ENCODE peak calls at places on chromosomes 3 and 15, in nine cellular contexts. One of them, this sample, is unnamed.

GRCh38 chr15:38253448-38253847 is 812 bp downstream of the SPRED1 start:
- DNase-seq in IMR-90: peak
- DNase-seq in A549: peak
- DNase-seq in upper lobe of left lung: no peak
- DNase-seq in K562: peak
- DNase-seq in lower leg skin: no peak
- DNase-seq in HepG2: no peak
- DNase-seq in stomach: no peak
- DNase-seq in ovary: no peak
- DNase-seq in this sample: no peak

GRCh38 chr3:179266701-179267211 is 15.8 kb upstream of the KCNMB3 start:
- DNase-seq in IMR-90: no peak
- DNase-seq in A549: no peak
- DNase-seq in upper lobe of left lung: no peak
- DNase-seq in K562: no peak
- DNase-seq in lower leg skin: no peak
- DNase-seq in HepG2: no peak
- DNase-seq in stomach: no peak
- DNase-seq in ovary: no peak
- DNase-seq in this sample: no peak

GRCh38 chr15:25795712-25796111 is 67.4 kb downstream of the ATP10A start:
- DNase-seq in IMR-90: no peak
- DNase-seq in A549: no peak
- DNase-seq in upper lobe of left lung: no peak
- DNase-seq in K562: no peak
- DNase-seq in lower leg skin: peak
- DNase-seq in HepG2: no peak
- DNase-seq in stomach: no peak
- DNase-seq in ovary: no peak
- DNase-seq in this sample: no peak

GRCh38 chr3:116614795-116615362 is 94.7 kb upstream of the TUSC7 start:
- DNase-seq in IMR-90: peak
- DNase-seq in A549: no peak
- DNase-seq in upper lobe of left lung: no peak
- DNase-seq in K562: no peak
- DNase-seq in lower leg skin: no peak
- DNase-seq in HepG2: peak
- DNase-seq in stomach: no peak
- DNase-seq in ovary: no peak
- DNase-seq in this sample: no peak

GRCh38 chr3:39420537-39420936 is 14.0 kb downstream of the RPSA start:
- DNase-seq in IMR-90: no peak
- DNase-seq in A549: no peak
- DNase-seq in upper lobe of left lung: no peak
- DNase-seq in K562: no peak
- DNase-seq in lower leg skin: no peak
- DNase-seq in HepG2: no peak
- DNase-seq in stomach: no peak
- DNase-seq in ovary: no peak
- DNase-seq in this sample: no peak

GRCh38 chr15:85496551-85497545 is 116.4 kb downstream of the AKAP13 start:
- DNase-seq in IMR-90: no peak
- DNase-seq in A549: no peak
- DNase-seq in upper lobe of left lung: no peak
- DNase-seq in K562: no peak
- DNase-seq in lower leg skin: no peak
- DNase-seq in HepG2: peak
- DNase-seq in stomach: peak
- DNase-seq in ovary: no peak
- DNase-seq in this sample: no peak

GRCh38 chr3:15291589-15292541 is 40.5 kb downstream of the SH3BP5 start:
- DNase-seq in IMR-90: no peak
- DNase-seq in A549: no peak
- DNase-seq in upper lobe of left lung: peak
- DNase-seq in K562: no peak
- DNase-seq in lower leg skin: no peak
- DNase-seq in HepG2: no peak
- DNase-seq in stomach: no peak
- DNase-seq in ovary: no peak
- DNase-seq in this sample: no peak

GRCh38 chr3:150097588-150097890 is 126.8 kb upstream of the PFN2 start:
- DNase-seq in IMR-90: peak
- DNase-seq in A549: no peak
- DNase-seq in upper lobe of left lung: no peak
- DNase-seq in K562: no peak
- DNase-seq in lower leg skin: no peak
- DNase-seq in HepG2: no peak
- DNase-seq in stomach: no peak
- DNase-seq in ovary: no peak
- DNase-seq in this sample: no peak

GRCh38 chr3:171462224-171462623 is 2.0 kb upstream of the TNIK start:
- DNase-seq in IMR-90: no peak
- DNase-seq in A549: no peak
- DNase-seq in upper lobe of left lung: no peak
- DNase-seq in K562: no peak
- DNase-seq in lower leg skin: no peak
- DNase-seq in HepG2: no peak
- DNase-seq in stomach: no peak
- DNase-seq in ovary: no peak
- DNase-seq in this sample: no peak

GRCh38 chr3:110234831-110235230 is 836.8 kb upstream of the NECTIN3 start:
- DNase-seq in IMR-90: peak
- DNase-seq in A549: no peak
- DNase-seq in upper lobe of left lung: no peak
- DNase-seq in K562: no peak
- DNase-seq in lower leg skin: no peak
- DNase-seq in HepG2: no peak
- DNase-seq in stomach: no peak
- DNase-seq in ovary: no peak
- DNase-seq in this sample: no peak

GRCh38 chr3:132637590-132637989 is 22.0 kb downstream of the ACAD11 start:
- DNase-seq in IMR-90: peak
- DNase-seq in A549: no peak
- DNase-seq in upper lobe of left lung: no peak
- DNase-seq in K562: no peak
- DNase-seq in lower leg skin: no peak
- DNase-seq in HepG2: no peak
- DNase-seq in stomach: no peak
- DNase-seq in ovary: no peak
- DNase-seq in this sample: no peak

DNA sequence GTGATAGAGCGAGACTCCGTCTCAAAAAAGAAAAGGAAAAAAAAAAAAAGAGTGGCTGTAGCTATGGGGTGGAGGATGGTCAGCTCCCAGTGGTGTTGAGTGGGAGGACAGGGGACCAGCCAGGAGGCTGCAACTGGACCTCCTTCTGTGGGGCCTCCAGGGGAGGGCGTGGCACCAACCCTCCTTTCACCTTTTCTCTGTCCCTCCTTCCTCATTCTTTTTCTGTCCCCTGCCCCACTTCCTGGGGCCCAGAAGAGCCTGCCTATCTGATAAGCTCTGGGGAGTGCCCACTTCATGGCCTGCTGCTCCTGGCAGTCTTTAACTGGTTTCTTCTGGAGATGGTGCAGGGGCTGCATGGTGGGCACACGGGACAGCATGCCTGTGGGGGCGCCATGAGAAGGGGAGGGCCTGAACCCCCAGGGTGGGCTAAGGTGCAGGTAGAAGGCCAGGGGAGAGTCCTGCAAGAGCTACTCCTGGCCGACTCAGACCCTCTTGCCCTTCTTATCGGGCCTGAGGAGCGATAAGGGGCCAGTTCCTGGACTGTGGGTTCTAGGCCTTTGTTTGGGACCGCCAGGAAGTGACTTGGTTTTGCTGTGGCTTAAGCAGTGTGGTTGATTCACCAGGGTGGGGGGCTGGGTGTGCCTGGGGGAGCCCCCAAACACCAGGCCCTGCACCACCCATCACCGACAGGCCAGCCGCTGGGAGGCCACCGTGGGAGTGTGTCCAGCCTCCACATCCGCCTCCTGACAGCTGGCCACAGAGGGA is 49.4 kb upstream of the FLNB start:
- DNase-seq in IMR-90: no peak
- DNase-seq in A549: peak
- DNase-seq in upper lobe of left lung: no peak
- DNase-seq in K562: peak
- DNase-seq in lower leg skin: peak
- DNase-seq in HepG2: no peak
- DNase-seq in stomach: no peak
- DNase-seq in ovary: peak
- DNase-seq in this sample: no peak
- TF ChIP-seq POLR2A in IMR-90: no peak
- TF ChIP-seq POLR2A in A549: no peak
- TF ChIP-seq POLR2A in upper lobe of left lung: no peak
- TF ChIP-seq POLR2A in K562: no peak
- TF ChIP-seq POLR2A in lower leg skin: no peak
- TF ChIP-seq POLR2A in HepG2: no peak
- TF ChIP-seq POLR2A in stomach: no peak
- TF ChIP-seq POLR2A in ovary: no peak
- TF ChIP-seq POLR2A in this sample: no peak

GRCh38 chr15:78438595-78439285 is 724 bp downstream of the IREB2 start:
- DNase-seq in IMR-90: no peak
- DNase-seq in A549: peak
- DNase-seq in upper lobe of left lung: peak
- DNase-seq in K562: no peak
- DNase-seq in lower leg skin: no peak
- DNase-seq in HepG2: peak
- DNase-seq in stomach: no peak
- DNase-seq in ovary: no peak
- DNase-seq in this sample: no peak
- TF ChIP-seq CTCF in IMR-90: peak
- TF ChIP-seq CTCF in A549: no peak
- TF ChIP-seq CTCF in upper lobe of left lung: no peak
- TF ChIP-seq CTCF in K562: peak
- TF ChIP-seq CTCF in lower leg skin: no peak
- TF ChIP-seq CTCF in HepG2: peak
- TF ChIP-seq CTCF in stomach: no peak
- TF ChIP-seq CTCF in ovary: peak
- TF ChIP-seq CTCF in this sample: no peak

DNA sequence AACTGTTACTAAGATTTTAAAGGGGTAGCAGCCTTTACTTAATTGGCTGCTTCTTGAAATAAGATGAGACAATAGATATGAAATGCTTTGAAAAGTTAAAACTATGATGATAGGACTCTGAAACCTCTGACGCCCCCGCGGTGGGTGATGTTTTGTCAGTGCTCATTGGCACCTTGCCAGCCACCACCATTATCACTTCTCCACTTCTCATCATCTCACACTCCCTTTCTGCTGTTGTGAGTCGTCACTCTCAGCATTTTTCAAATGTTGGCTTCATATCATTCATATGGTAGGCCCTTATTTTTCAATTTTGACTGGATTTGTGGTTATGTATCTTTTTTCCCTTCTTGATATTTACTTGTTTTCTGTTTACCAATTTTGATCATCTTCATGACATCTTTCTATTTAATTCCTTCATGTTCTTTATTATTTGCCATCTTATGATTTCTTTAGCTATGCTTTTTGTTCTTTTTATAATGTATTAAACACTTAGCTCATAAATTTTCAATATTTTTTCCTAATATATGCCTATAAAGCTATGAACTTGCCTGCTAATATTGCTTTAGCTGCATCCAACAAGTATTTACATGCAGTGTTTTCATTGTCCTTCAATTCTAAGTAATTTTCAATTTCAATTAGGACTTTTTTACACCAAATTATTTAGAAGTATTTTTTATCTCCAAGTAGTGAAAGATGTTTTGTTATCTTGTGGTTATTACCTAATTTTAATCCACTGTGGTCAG is 30.3 kb upstream of the SKOR1 start:
- DNase-seq in IMR-90: no peak
- DNase-seq in A549: no peak
- DNase-seq in upper lobe of left lung: no peak
- DNase-seq in K562: no peak
- DNase-seq in lower leg skin: no peak
- DNase-seq in HepG2: no peak
- DNase-seq in stomach: no peak
- DNase-seq in ovary: no peak
- DNase-seq in this sample: no peak
- TF ChIP-seq POLR2A in IMR-90: no peak
- TF ChIP-seq POLR2A in A549: no peak
- TF ChIP-seq POLR2A in upper lobe of left lung: no peak
- TF ChIP-seq POLR2A in K562: no peak
- TF ChIP-seq POLR2A in lower leg skin: no peak
- TF ChIP-seq POLR2A in HepG2: no peak
- TF ChIP-seq POLR2A in stomach: no peak
- TF ChIP-seq POLR2A in ovary: no peak
- TF ChIP-seq POLR2A in this sample: no peak

DNA sequence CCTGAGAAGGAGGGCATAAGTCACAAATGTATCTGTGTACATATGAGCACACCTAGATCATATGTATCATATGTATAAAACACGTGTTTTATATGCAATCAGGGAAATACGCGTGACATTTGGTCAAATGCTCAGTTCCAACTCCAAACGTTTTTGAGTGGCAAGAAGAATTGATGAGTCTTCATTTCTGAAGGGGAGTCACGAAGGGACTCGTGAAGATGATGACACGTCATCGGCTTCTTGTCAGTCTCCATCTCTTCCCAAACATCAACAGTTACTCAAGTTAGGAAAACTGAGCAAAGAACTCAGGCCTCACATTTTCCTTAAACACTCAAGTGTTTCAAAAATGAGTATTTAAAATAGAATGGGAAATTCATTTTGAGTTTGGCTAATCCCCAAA is 79.4 kb downstream of the B3GNT5 start:
- DNase-seq in IMR-90: no peak
- DNase-seq in A549: no peak
- DNase-seq in upper lobe of left lung: no peak
- DNase-seq in K562: no peak
- DNase-seq in lower leg skin: no peak
- DNase-seq in HepG2: no peak
- DNase-seq in stomach: no peak
- DNase-seq in ovary: no peak
- DNase-seq in this sample: no peak
- TF ChIP-seq CTCF in IMR-90: no peak
- TF ChIP-seq CTCF in A549: no peak
- TF ChIP-seq CTCF in upper lobe of left lung: no peak
- TF ChIP-seq CTCF in K562: no peak
- TF ChIP-seq CTCF in lower leg skin: no peak
- TF ChIP-seq CTCF in HepG2: no peak
- TF ChIP-seq CTCF in stomach: no peak
- TF ChIP-seq CTCF in ovary: no peak
- TF ChIP-seq CTCF in this sample: no peak

DNA sequence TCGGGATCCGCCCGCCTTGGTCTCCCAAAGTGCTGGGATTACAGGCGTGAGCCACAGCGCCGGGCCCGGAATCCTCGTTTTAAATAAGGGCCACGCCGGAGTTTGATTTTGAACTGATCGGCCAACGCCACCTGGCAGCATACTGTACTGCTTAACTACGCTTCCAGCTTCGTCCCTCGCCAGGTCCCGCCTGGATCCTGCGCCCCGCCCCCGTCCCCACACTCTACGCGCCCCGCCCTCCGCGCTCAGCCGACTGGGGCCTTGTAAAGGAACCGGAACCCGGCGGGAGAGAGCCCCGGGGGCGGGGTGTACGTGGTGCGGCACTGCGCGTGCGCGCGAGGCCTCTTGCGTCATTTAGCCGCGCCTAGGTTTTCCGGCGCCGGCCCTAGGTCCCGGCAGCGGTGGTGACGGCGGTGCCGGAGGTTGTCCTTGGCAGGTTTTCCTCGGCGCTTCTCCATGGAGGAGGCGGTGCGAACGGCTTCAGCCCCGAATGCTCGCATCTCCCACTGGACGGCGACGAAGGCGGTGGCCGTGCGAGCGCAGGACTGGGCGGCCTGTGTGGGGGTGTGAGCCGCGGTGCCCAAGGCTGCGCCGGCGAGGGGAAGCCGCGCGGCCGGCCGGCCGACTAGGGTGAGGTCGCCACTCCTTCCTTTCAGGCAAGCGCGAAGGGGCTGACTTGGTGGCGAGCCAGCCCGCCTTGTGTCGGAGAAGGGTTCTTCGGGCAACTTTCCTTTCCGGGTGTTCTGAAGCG is at the start of gene NIPA2:
- DNase-seq in IMR-90: peak
- DNase-seq in A549: peak
- DNase-seq in upper lobe of left lung: peak
- DNase-seq in K562: peak
- DNase-seq in lower leg skin: peak
- DNase-seq in HepG2: peak
- DNase-seq in stomach: peak
- DNase-seq in ovary: peak
- DNase-seq in this sample: peak
- TF ChIP-seq POLR2A in IMR-90: peak
- TF ChIP-seq POLR2A in A549: peak
- TF ChIP-seq POLR2A in upper lobe of left lung: no peak
- TF ChIP-seq POLR2A in K562: peak
- TF ChIP-seq POLR2A in lower leg skin: no peak
- TF ChIP-seq POLR2A in HepG2: peak
- TF ChIP-seq POLR2A in stomach: peak
- TF ChIP-seq POLR2A in ovary: peak
- TF ChIP-seq POLR2A in this sample: no peak

This sample was measured in vagina.